ENCODE peak calls at places on chromosomes 3 and 15, in six cellular contexts. N is GM13976; W is AG08395; J is D341Med; B is CD4-positive, alpha-beta memory T cell; D is lung. H is an unnamed sample.

GRCh38 chr3:44883999-44884431 is 9.6 kb downstream of the TGM4 start:
- DNase-seq in N (no peak), W (peak), J (no peak), B (no peak), D (no peak), H (no peak)

GRCh38 chr3:146558811-146559210 is 14.4 kb upstream of the PLSCR1 start:
- DNase-seq in N (no peak), W (no peak), J (no peak), B (no peak), D (no peak), H (no peak)

GRCh38 chr15:94412979-94413741 is 181.8 kb downstream of the MCTP2 start:
- DNase-seq in N (no peak), W (no peak), J (no peak), B (no peak), D (no peak), H (no peak)

GRCh38 chr3:127410137-127410488 is 122.3 kb upstream of the PRR20G start:
- DNase-seq in N (no peak), W (no peak), J (peak), B (no peak), D (no peak), H (no peak)

GRCh38 chr15:57596301-57596855 is 4.7 kb downstream of the MYZAP start:
- DNase-seq in N (no peak), W (no peak), J (no peak), B (no peak), D (no peak), H (no peak)

GRCh38 chr3:124083990-124084389 is 92.1 kb upstream of the ROPN1 start:
- DNase-seq in N (no peak), W (no peak), J (no peak), B (no peak), D (no peak), H (no peak)

GRCh38 chr3:132315851-132316250 is 1.4 kb upstream of the ACP3 start:
- DNase-seq in N (no peak), W (no peak), J (no peak), B (no peak), D (no peak), H (no peak)

GRCh38 chr3:147371141-147371540 is 35.2 kb downstream of the ZIC4 start:
- DNase-seq in N (no peak), W (no peak), J (no peak), B (no peak), D (peak), H (no peak)

GRCh38 chr3:153043729-153044314 is 118.2 kb upstream of the RAP2B start:
- DNase-seq in N (no peak), W (peak), J (no peak), B (no peak), D (no peak), H (no peak)

GRCh38 chr3:71432044-71432970 is 151.2 kb downstream of the FOXP1 start:
- DNase-seq in N (no peak), W (no peak), J (no peak), B (no peak), D (no peak), H (no peak)

GRCh38 chr3:53809267-53809666 is 37.0 kb downstream of the CHDH start:
- DNase-seq in N (no peak), W (no peak), J (no peak), B (no peak), D (no peak), H (no peak)

GRCh38 chr3:12759097-12759679 is at the start of gene TMEM40:
- DNase-seq in N (no peak), W (no peak), J (peak), B (no peak), D (no peak), H (peak)

GRCh38 chr3:16803019-16803418 is 81.7 kb upstream of the PLCL2 start:
- DNase-seq in N (no peak), W (no peak), J (peak), B (no peak), D (no peak), H (no peak)

GRCh38 chr15:27059610-27060202 is 88.7 kb downstream of the GABRG3 start:
- DNase-seq in N (peak), W (peak), J (peak), B (no peak), D (peak), H (peak)

GRCh38 chr3:48406443-48407431 is 23.1 kb downstream of the PLXNB1 start:
- DNase-seq in N (peak), W (no peak), J (peak), B (no peak), D (no peak), H (peak)

GRCh38 chr3:43178891-43179366 is 73.0 kb upstream of the POMGNT2 start:
- DNase-seq in N (no peak), W (peak), J (no peak), B (no peak), D (no peak), H (no peak)